ENCODE peak calls at places on chromosomes 7 and 10, in ten cellular contexts. N is cardiac fibroblast, H is fibroblast of mammary gland, S is retina, B is T-cell, C is tibial artery, A is nephron progenitor cell, E is BJ, Y is T-helper 9 cell, G is WTC11. T is an unnamed sample.

GRCh38 chr10:102776779-102777417 is 33.1 kb downstream of the WBP1L start:
- DNase-seq in N (peak; percentile 99), H (peak; percentile 98), S (peak; percentile 77), B (peak; percentile 24), C (peak; percentile 93), A (peak; percentile 57), E (peak; percentile 93), Y (no peak), G (peak; percentile 66), T (peak; percentile 66)

GRCh38 chr7:143485500-143485899 is 7.8 kb downstream of the TAS2R41 start:
- DNase-seq in N (peak; percentile 58), H (peak; percentile 64), S (no peak), B (no peak), C (no peak), A (no peak), E (peak; percentile 79), Y (no peak), G (no peak), T (no peak)

GRCh38 chr7:117068511-117069155 is 115.3 kb downstream of the ST7 start:
- DNase-seq in N (no peak), H (no peak), S (no peak), B (no peak), C (no peak), A (no peak), E (no peak), Y (no peak), G (no peak), T (no peak)

GRCh38 chr10:109287858-109288257 is 635.5 kb downstream of the XPNPEP1 start:
- DNase-seq in N (no peak), H (no peak), S (no peak), B (no peak), C (no peak), A (no peak), E (no peak), Y (no peak), G (no peak), T (no peak)

GRCh38 chr10:97842658-97843295 is 6.9 kb upstream of the GOLGA7B start:
- DNase-seq in N (no peak), H (no peak), S (no peak), B (no peak), C (no peak), A (no peak), E (no peak), Y (no peak), G (no peak), T (no peak)

GRCh38 chr10:52879181-52879607 is 106.6 kb upstream of the MBL2 start:
- DNase-seq in N (no peak), H (no peak), S (no peak), B (no peak), C (no peak), A (no peak), E (no peak), Y (no peak), G (no peak), T (peak; percentile 12)

GRCh38 chr10:130392031-130392430 is 255.8 kb downstream of the GLRX3 start:
- DNase-seq in N (no peak), H (no peak), S (no peak), B (no peak), C (no peak), A (no peak), E (no peak), Y (no peak), G (no peak), T (no peak)

GRCh38 chr7:587769-588168 is 68.1 kb upstream of the PDGFA start:
- DNase-seq in N (peak; percentile 14), H (no peak), S (no peak), B (no peak), C (peak; percentile 91), A (no peak), E (peak; percentile 39), Y (no peak), G (no peak), T (no peak)

GRCh38 chr10:119449760-119450461 is 92.6 kb downstream of the RGS10 start:
- DNase-seq in N (peak; percentile 97), H (peak; percentile 95), S (no peak), B (no peak), C (peak; percentile 96), A (no peak), E (no peak), Y (no peak), G (no peak), T (no peak)

GRCh38 chr10:91953600-91954140 is 30.1 kb downstream of the BTAF1 start:
- DNase-seq in N (peak; percentile 44), H (no peak), S (no peak), B (no peak), C (no peak), A (no peak), E (no peak), Y (no peak), G (no peak), T (no peak)

GRCh38 chr10:21479553-21480315 is 45.7 kb downstream of the SKIDA1 start:
- DNase-seq in N (no peak), H (no peak), S (no peak), B (no peak), C (no peak), A (no peak), E (no peak), Y (no peak), G (no peak), T (no peak)

GRCh38 chr10:53395449-53395848 is 622.9 kb upstream of the MBL2 start:
- DNase-seq in N (no peak), H (no peak), S (no peak), B (no peak), C (no peak), A (no peak), E (no peak), Y (no peak), G (no peak), T (no peak)

GRCh38 chr7:51606601-51607154 is 290.1 kb upstream of the COBL start:
- DNase-seq in N (no peak), H (no peak), S (no peak), B (no peak), C (no peak), A (no peak), E (no peak), Y (no peak), G (no peak), T (peak; percentile 14)

GRCh38 chr10:24617771-24618396 is 105.8 kb downstream of the ARHGAP21 start:
- DNase-seq in N (peak; percentile 65), H (peak; percentile 57), S (peak; percentile 44), B (peak; percentile 38), C (peak; percentile 71), A (peak; percentile 69), E (no peak), Y (peak; percentile 50), G (peak; percentile 83), T (no peak)

GRCh38 chr7:144454256-144455039 is 51.0 kb upstream of the NOBOX start:
- DNase-seq in N (peak; percentile 18), H (peak; percentile 11), S (no peak), B (no peak), C (no peak), A (no peak), E (no peak), Y (no peak), G (no peak), T (no peak)

GRCh38 chr10:89810908-89811515 is 109.6 kb downstream of the KIF20B start:
- DNase-seq in N (no peak), H (no peak), S (no peak), B (no peak), C (no peak), A (no peak), E (no peak), Y (no peak), G (no peak), T (no peak)

GRCh38 chr7:10677211-10677610 is 296.5 kb upstream of the PHF14 start:
- DNase-seq in N (no peak), H (no peak), S (no peak), B (no peak), C (no peak), A (no peak), E (no peak), Y (no peak), G (no peak), T (no peak)

GRCh38 chr10:114605155-114605797 is 52.8 kb downstream of the ABLIM1 start:
- DNase-seq in N (no peak), H (peak; percentile 28), S (no peak), B (no peak), C (no peak), A (no peak), E (no peak), Y (no peak), G (no peak), T (no peak)

GRCh38 chr7:22433710-22434460 is 66.1 kb downstream of the STEAP1B start:
- DNase-seq in N (peak; percentile 84), H (peak; percentile 69), S (no peak), B (no peak), C (no peak), A (no peak), E (no peak), Y (no peak), G (peak; percentile 19), T (peak; percentile 87)

GRCh38 chr7:1020849-1021251 is 23.5 kb upstream of the GPR146 start:
- DNase-seq in N (no peak), H (no peak), S (no peak), B (no peak), C (no peak), A (no peak), E (no peak), Y (no peak), G (no peak), T (no peak)

GRCh38 chr7:1459930-1460756 is 873 bp upstream of the MICALL2 start:
- DNase-seq in N (no peak), H (no peak), S (peak; percentile 61), B (no peak), C (peak; percentile 77), A (no peak), E (no peak), Y (peak; percentile 21), G (no peak), T (no peak)

GRCh38 chr7:31076641-31077310 is 24.7 kb downstream of the ADCYAP1R1 start:
- DNase-seq in N (no peak), H (no peak), S (peak; percentile 43), B (no peak), C (peak; percentile 53), A (no peak), E (no peak), Y (no peak), G (no peak), T (no peak)

GRCh38 chr10:69315100-69315542 is 36.8 kb downstream of the HK1 start:
- DNase-seq in N (no peak), H (no peak), S (no peak), B (no peak), C (no peak), A (no peak), E (no peak), Y (no peak), G (no peak), T (no peak)

GRCh38 chr7:28618383-28618782 is 206.1 kb downstream of the CREB5 start:
- DNase-seq in N (no peak), H (no peak), S (no peak), B (no peak), C (no peak), A (no peak), E (no peak), Y (no peak), G (no peak), T (no peak)

GRCh38 chr7:103524042-103524907 is 78.3 kb upstream of the SLC26A5 start:
- DNase-seq in N (peak; percentile 63), H (peak; percentile 63), S (peak; percentile 47), B (no peak), C (no peak), A (no peak), E (no peak), Y (no peak), G (no peak), T (no peak)

GRCh38 chr7:80392229-80393169 is 119.4 kb downstream of the GNAT3 start:
- DNase-seq in N (peak; percentile 71), H (peak; percentile 57), S (no peak), B (no peak), C (no peak), A (no peak), E (no peak), Y (no peak), G (no peak), T (no peak)

GRCh38 chr7:17142831-17143541 is 155.5 kb upstream of the AHR start:
- DNase-seq in N (peak; percentile 63), H (peak; percentile 55), S (no peak), B (no peak), C (no peak), A (no peak), E (no peak), Y (no peak), G (no peak), T (no peak)

GRCh38 chr7:128217972-128218652 is 23.0 kb upstream of the LEP start:
- DNase-seq in N (peak; percentile 18), H (peak; percentile 48), S (no peak), B (no peak), C (no peak), A (no peak), E (no peak), Y (no peak), G (no peak), T (no peak)

T was measured in epithelial cell of prostate.